ENCODE peak calls at places on chromosomes 12 and 14, in nine cellular contexts. Q, D, T, V, A, P, X, S and L are unnamed samples.

GRCh38 chr12:116381744-116382455 is 104.4 kb upstream of the MED13L start:
- DNase-seq in P (no peak), S (no peak), A (peak; percentile 92), V (peak; percentile 95), Q (no peak), X (no peak), T (peak; percentile 98), D (no peak), L (peak; percentile 56)

GRCh38 chr12:123705935-123706334 is 6.2 kb upstream of the ATP6V0A2 start:
- DNase-seq in D (no peak), Q (no peak), S (no peak), V (no peak), X (no peak), A (no peak), T (peak; percentile 5), P (no peak), L (no peak)

GRCh38 chr14:80805136-80805535 is 136.4 kb downstream of the CEP128 start:
- DNase-seq in X (no peak), P (no peak), A (no peak), Q (no peak), S (no peak), D (no peak), V (peak; percentile 27), T (peak; percentile 23), L (no peak)

GRCh38 chr14:68295316-68295816 is 475.8 kb downstream of the RAD51B start:
- DNase-seq in D (no peak), V (no peak), T (no peak), A (peak; percentile 39), Q (no peak), S (no peak), P (no peak), X (no peak), L (peak; percentile 41)

GRCh38 chr12:3333583-3333982 is 157.4 kb upstream of the PRMT8 start:
- DNase-seq in P (no peak), D (no peak), S (no peak), T (no peak), X (no peak), A (peak; percentile 88), V (no peak), Q (peak; percentile 57), L (peak; percentile 62)

GRCh38 chr12:57731411-57732080 is 7.0 kb downstream of the AGAP2 start:
- DNase-seq in X (no peak), S (no peak), P (no peak), V (no peak), D (no peak), A (no peak), Q (no peak), T (no peak), L (no peak)

GRCh38 chr14:94109915-94110250 is 653 bp upstream of the IFI27 start:
- DNase-seq in P (no peak), V (no peak), T (no peak), D (no peak), S (no peak), A (no peak), Q (peak; percentile 28), X (no peak), L (no peak)

GRCh38 chr14:73237219-73237785 is at the start of gene PAPLN:
- DNase-seq in T (no peak), P (no peak), Q (peak; percentile 80), X (no peak), S (peak; percentile 44), A (peak; percentile 61), D (peak; percentile 71), V (no peak), L (no peak)

GRCh38 chr14:65156568-65157366 is 54.5 kb upstream of the MAX start:
- DNase-seq in P (peak; percentile 58), Q (no peak), A (no peak), V (peak; percentile 96), S (no peak), T (peak; percentile 59), D (peak; percentile 79), X (peak; percentile 49), L (peak; percentile 26)

GRCh38 chr14:50318031-50318626 is 6.0 kb downstream of the DMAC2L start:
- DNase-seq in Q (no peak), S (no peak), V (peak; percentile 75), D (no peak), A (peak; percentile 24), T (peak; percentile 55), X (no peak), P (no peak), L (no peak)

GRCh38 chr14:99326041-99326710 is 54.2 kb upstream of the BCL11B start:
- DNase-seq in D (peak; percentile 31), S (no peak), Q (no peak), T (no peak), X (no peak), V (no peak), P (peak; percentile 5), A (no peak), L (no peak)

GRCh38 chr12:62533755-62534107 is 67.1 kb downstream of the MON2 start:
- DNase-seq in S (no peak), V (no peak), Q (no peak), P (no peak), D (no peak), X (no peak), T (no peak), A (no peak), L (no peak)

GRCh38 chr12:12721251-12721689 is 4.1 kb downstream of the CDKN1B start:
- DNase-seq in P (no peak), X (no peak), D (no peak), A (no peak), Q (no peak), S (no peak), V (peak; percentile 27), T (no peak), L (no peak)

GRCh38 chr14:90831821-90832220 is 15.6 kb upstream of the TTC7B start:
- DNase-seq in T (no peak), V (no peak), P (no peak), D (no peak), S (no peak), A (no peak), X (no peak), Q (peak; percentile 41), L (no peak)

GRCh38 chr14:23631702-23632460 is 4.3 kb upstream of the DHRS2 start:
- DNase-seq in T (peak; percentile 72), D (peak; percentile 75), S (no peak), A (peak; percentile 84), X (peak; percentile 27), V (peak; percentile 88), Q (peak; percentile 84), P (peak; percentile 73), L (peak; percentile 89)

GRCh38 chr12:51820721-51821422 is 27.6 kb downstream of the FIGNL2 start:
- DNase-seq in S (no peak), V (no peak), A (peak; percentile 92), T (peak; percentile 38), P (no peak), D (no peak), Q (no peak), X (peak; percentile 55), L (peak; percentile 89)
- TF ChIP-seq CTCF in S (no peak), V (no peak), A (peak; percentile 57), T (peak; percentile 11), P (peak; percentile 9), D (no peak), Q (no peak), X (no peak), L (no peak)

DNA sequence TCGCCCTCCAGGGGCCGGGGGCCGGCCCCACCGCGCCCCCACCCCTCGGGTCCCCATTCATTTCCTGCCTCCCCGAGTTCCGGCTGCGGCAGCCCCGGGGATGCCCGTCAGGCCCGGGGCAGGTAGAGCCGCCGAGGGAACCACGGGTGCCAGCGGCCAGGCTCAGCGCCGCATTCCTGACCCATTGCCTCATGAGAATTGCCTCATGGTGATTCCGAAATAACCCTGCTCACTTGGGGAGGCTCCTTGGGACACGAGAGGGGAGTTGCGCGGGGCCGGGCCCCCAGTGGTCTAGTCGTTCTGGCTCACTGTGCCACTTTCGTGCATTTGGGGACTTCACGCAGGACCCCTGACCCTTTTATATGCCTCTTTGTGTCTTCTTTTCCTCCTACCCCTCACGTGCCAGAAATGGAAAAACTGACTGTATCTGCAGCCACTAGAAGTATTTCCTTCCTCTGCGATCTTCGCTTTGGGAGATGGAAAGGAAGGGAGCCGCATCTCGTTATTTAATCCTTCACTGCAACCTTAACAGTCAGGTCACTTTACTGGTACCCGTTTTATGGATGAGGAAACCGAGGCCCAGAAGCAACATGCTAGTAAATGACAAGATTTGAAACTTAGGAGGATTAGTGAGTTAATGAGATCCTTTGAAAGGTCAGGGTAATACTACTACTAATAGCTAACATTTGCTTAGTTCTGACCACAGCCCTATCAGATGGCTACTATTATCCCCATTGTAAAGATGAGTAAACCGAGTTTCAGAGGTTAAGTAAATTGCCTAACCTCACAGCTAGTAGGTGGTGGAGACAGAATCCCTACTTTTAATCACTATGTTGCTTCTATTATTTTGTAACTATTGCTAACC is 754 bp downstream of the PTPN11 start:
- DNase-seq in S (peak; percentile 58), D (peak; percentile 88), A (peak; percentile 75), P (peak; percentile 74), X (no peak), Q (peak; percentile 89), V (peak; percentile 85), T (peak; percentile 75), L (peak; percentile 51)
- TF ChIP-seq CTCF in S (no peak), D (no peak), A (peak; percentile 24), P (no peak), X (no peak), Q (no peak), V (no peak), T (no peak), L (no peak)

GRCh38 chr12:128857173-128857770 is 4.0 kb downstream of the GLT1D1 start:
- DNase-seq in Q (peak; percentile 57), T (no peak), P (no peak), X (no peak), V (no peak), A (no peak), D (no peak), S (no peak), L (no peak)
- TF ChIP-seq CTCF in Q (no peak), T (no peak), P (no peak), X (no peak), V (no peak), A (no peak), D (no peak), S (no peak), L (no peak)

GRCh38 chr12:51686727-51687126 is 95.7 kb downstream of the SCN8A start:
- DNase-seq in T (no peak), X (no peak), Q (no peak), V (peak; percentile 32), S (no peak), D (no peak), P (no peak), A (no peak), L (no peak)

GRCh38 chr12:51678086-51678724 is 87.2 kb downstream of the SCN8A start:
- DNase-seq in D (no peak), Q (no peak), V (peak; percentile 55), S (no peak), T (peak; percentile 54), A (peak; percentile 44), P (no peak), X (peak; percentile 3), L (peak; percentile 41)

GRCh38 chr12:51687142-51687935 is 96.3 kb downstream of the SCN8A start:
- DNase-seq in V (peak; percentile 61), T (peak; percentile 33), D (no peak), S (no peak), Q (no peak), A (no peak), X (no peak), P (no peak), L (no peak)

DNA sequence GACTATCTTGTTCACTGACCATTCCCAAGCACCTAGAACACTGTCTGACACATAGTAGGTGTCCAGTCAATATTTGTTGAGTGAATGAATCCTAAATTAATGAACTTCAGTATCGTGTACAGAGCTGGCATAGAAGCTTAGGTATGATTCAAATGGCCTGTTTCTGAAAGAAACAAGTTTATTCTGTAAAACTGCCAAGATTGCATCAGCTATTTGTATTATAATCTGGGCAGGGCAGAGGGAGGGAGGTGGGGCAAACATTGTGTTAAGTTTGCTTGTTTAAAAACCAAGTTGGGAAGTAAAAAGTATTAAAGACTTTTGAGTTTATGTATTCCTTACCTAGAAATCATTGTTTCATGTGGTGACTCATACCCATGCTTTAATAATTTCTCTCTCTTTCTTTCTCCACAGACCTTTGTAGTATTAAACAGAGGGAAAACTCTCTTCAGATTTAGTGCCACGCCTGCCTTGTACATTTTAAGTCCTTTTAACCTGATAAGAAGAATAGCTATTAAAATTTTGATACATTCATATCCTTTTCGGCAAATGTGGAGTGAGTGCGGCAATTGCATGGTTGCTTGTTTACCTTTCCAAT is 92.8 kb downstream of the SCN8A start:
- DNase-seq in A (no peak), V (peak; percentile 86), Q (no peak), S (no peak), P (no peak), X (no peak), D (no peak), T (peak; percentile 69), L (no peak)
- TF ChIP-seq CTCF in A (no peak), V (no peak), Q (no peak), S (no peak), P (no peak), X (no peak), D (no peak), T (no peak), L (no peak)